ENCODE peak calls at places on chromosome 12, in eight cellular contexts. Q is nephron progenitor cell, G is tibial artery, O is endothelial cell, Z is heart left ventricle, L is fibroblast of the aortic adventitia, V is sigmoid colon, B is uterus. A is an unnamed sample.

GRCh38 chr12:64603183-64603841 is 7.0 kb upstream of the RASSF3 start:
- DNase-seq in O (no peak), Q (no peak), Z (no peak), V (no peak), L (no peak), G (no peak), B (no peak), A (no peak)

GRCh38 chr12:97711392-97711791 is 248.8 kb downstream of the RMST start:
- DNase-seq in V (no peak), B (no peak), L (no peak), G (no peak), Z (no peak), Q (no peak), O (no peak), A (no peak)

GRCh38 chr12:91327136-91327535 is 144.5 kb upstream of the DCN start:
- DNase-seq in B (no peak), G (no peak), V (no peak), O (no peak), Z (no peak), Q (no peak), L (peak; percentile 44), A (no peak)

GRCh38 chr12:45232771-45233372 is 17.0 kb downstream of the ANO6 start:
- DNase-seq in V (peak; percentile 73), Q (no peak), G (peak; percentile 52), L (peak; percentile 96), Z (no peak), O (no peak), B (peak; percentile 69), A (no peak)

GRCh38 chr12:125249932-125250331 is 184.7 kb downstream of the AACS start:
- DNase-seq in L (no peak), G (no peak), O (no peak), V (no peak), Z (no peak), Q (no peak), B (no peak), A (no peak)

GRCh38 chr12:50477241-50477832 is 27.4 kb upstream of the DIP2B start:
- DNase-seq in B (no peak), L (no peak), Q (no peak), G (no peak), Z (no peak), O (no peak), V (no peak), A (no peak)

GRCh38 chr12:19925881-19926665 is 442.3 kb upstream of the PDE3A start:
- DNase-seq in Q (no peak), Z (no peak), L (no peak), O (no peak), G (no peak), B (no peak), V (no peak), A (no peak)

GRCh38 chr12:124549629-124550028 is 17.8 kb downstream of the NCOR2 start:
- DNase-seq in Q (no peak), Z (no peak), O (no peak), G (no peak), B (no peak), L (no peak), V (no peak), A (no peak)

GRCh38 chr12:64450711-64451486 is 1.0 kb upstream of the TBK1 start:
- DNase-seq in L (peak; percentile 27), O (peak; percentile 5), Z (no peak), B (no peak), G (no peak), V (no peak), Q (no peak), A (no peak)

GRCh38 chr12:132103542-132104308 is 40.4 kb downstream of the DDX51 start:
- DNase-seq in B (no peak), V (peak; percentile 40), L (no peak), Z (no peak), O (no peak), Q (no peak), G (no peak), A (no peak)

GRCh38 chr12:24996820-24997219 is 47.9 kb upstream of the BCAT1 start:
- DNase-seq in Z (no peak), O (no peak), V (no peak), G (no peak), Q (no peak), B (no peak), L (no peak), A (no peak)

GRCh38 chr12:105455250-105455649 is 124.8 kb downstream of the C12orf75 start:
- DNase-seq in G (no peak), Q (no peak), Z (no peak), L (no peak), B (no peak), O (no peak), V (no peak), A (no peak)

GRCh38 chr12:68154768-68155167 is 4.8 kb downstream of the IFNG start:
- DNase-seq in L (no peak), V (no peak), B (no peak), G (no peak), Z (no peak), O (no peak), Q (no peak), A (no peak)

GRCh38 chr12:65536876-65537661 is 258.6 kb downstream of the MSRB3 start:
- DNase-seq in Z (no peak), L (peak; percentile 100), V (peak; percentile 81), O (no peak), B (peak; percentile 61), Q (no peak), G (peak; percentile 32), A (peak; percentile 96)

DNA sequence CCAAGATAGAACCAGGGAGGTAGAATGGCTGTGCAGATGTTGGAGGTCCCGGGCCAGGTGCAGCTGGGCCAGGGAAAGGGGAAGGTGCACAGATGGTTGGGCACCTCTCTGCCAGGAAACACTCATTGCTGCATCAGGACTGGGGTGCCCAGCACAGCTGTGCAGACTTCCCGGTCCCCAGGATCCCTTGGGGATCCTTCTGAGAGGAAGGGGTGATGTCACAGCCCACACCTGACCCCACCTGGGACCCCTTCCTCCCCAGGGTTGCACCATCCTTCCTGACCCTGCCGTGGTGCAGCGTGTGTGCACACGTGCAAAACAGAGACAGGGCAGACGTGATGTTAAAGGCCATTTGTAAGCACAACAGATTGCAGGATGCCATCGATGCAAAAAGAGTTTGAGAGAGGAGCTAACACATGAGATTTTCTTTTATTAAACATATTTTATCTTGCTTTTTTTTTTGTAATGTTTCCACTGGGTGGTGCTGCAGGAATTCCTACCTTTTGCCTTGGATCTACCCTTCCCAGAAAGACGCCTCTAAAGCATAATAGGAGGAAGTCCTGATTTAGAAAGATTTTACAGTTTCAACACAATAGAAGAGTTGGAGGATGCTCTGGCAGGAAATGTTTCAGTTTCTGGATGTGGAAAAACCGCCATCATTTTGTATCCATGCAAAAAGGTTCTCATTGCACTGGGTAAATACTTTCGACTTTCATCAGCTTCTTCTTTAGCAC is 14.8 kb downstream of the ELK3 start:
- DNase-seq in Q (no peak), Z (no peak), O (no peak), V (no peak), G (no peak), B (no peak), L (peak; percentile 70), A (no peak)
- TF ChIP-seq CTCF in Q (no peak), Z (no peak), O (no peak), V (no peak), G (no peak), B (peak; percentile 35), L (no peak), A (no peak)

DNA sequence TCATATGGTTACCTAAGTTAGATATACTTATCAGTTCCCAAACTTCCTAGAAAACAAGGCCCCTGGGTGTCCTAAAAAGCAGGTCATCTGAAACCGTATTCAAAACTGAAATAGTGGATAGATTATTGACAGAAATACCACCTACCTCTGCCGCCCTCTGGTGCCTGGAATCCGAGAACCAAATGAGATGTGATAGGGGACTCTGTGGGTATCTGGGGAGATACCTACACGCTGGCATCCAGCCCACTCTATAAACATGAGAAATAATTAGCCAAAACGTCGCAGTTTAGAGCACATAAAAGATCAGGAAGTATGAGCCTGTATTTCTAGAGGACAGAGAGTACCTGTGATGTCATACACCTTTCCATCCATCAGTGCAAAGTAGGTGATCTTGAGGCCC is 4.4 kb downstream of the ORMDL2 start:
- DNase-seq in L (no peak), G (no peak), Z (no peak), V (no peak), B (no peak), O (peak; percentile 23), Q (no peak), A (no peak)
- TF ChIP-seq CTCF in L (no peak), G (no peak), Z (no peak), V (peak; percentile 1), B (no peak), O (no peak), Q (no peak), A (peak; percentile 20)

GRCh38 chr12:57846577-57847319 is at the start of gene CTDSP2:
- DNase-seq in G (peak; percentile 100), O (peak; percentile 98), L (peak; percentile 99), B (peak; percentile 100), Z (peak; percentile 100), V (peak; percentile 100), Q (peak; percentile 100), A (peak; percentile 98)

GRCh38 chr12:57845478-57846284 is 848 bp downstream of the CTDSP2 start:
- DNase-seq in G (peak; percentile 68), Q (peak; percentile 79), L (peak; percentile 42), V (peak; percentile 84), O (peak; percentile 68), B (peak; percentile 71), Z (peak; percentile 90), A (no peak)

GRCh38 chr12:57842342-57843294 is 3.9 kb downstream of the CTDSP2 start:
- DNase-seq in G (no peak), B (no peak), Q (peak; percentile 49), O (no peak), Z (no peak), L (no peak), V (no peak), A (no peak)

GRCh38 chr12:57846285-57846576 is 298 bp downstream of the CTDSP2 start:
- DNase-seq in Q (no peak), B (no peak), L (no peak), V (no peak), G (no peak), Z (no peak), O (no peak), A (no peak)

DNA sequence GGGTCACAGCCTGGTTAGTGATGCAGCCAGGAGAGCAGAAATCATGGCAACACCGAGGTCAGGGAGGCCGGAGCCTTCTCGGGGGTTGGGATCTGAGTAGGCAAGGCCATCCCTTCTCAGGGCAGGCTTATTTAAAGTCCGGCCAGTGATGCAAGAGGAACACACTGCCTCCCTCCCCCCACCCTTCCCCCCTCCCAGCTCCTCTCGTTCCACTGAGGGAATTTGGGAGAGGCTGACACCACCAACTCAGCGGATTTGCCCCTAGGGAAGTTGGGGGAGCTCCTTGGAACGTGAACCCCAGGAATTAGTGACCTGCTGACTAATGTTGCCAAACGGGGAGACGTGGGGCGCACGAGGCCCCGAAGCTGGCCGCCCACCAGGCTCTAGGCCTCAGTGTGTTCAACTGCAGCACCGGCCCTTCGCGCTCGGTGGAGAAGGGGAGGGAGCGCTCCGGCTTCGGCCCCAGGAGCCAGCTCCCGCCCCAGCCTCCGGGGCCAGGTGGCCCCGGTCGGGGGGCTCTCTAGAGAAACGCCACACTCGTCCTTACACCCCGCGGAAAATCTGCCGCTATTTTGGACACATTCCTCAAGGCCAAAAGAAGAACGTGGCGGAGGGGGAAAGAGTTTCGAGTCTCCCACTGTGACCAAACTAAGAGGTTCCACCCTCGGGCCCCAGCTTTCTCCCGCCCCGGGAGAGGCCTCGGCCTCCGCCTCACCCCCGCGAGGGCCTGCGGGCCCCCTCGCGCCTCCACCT is 1.6 kb downstream of the CTDSP2 start:
- DNase-seq in G (peak; percentile 92), L (peak; percentile 93), O (peak; percentile 37), V (peak; percentile 92), Q (peak; percentile 62), Z (peak; percentile 77), B (peak; percentile 86), A (peak; percentile 86)
- TF ChIP-seq CTCF in G (no peak), L (no peak), O (no peak), V (no peak), Q (no peak), Z (no peak), B (no peak), A (no peak)

GRCh38 chr12:122500685-122501488 is at the start of gene ZCCHC8:
- DNase-seq in B (peak; percentile 97), V (peak; percentile 98), O (peak; percentile 94), Z (peak; percentile 97), L (peak; percentile 97), Q (peak; percentile 94), G (peak; percentile 97), A (peak; percentile 95)
- TF ChIP-seq CTCF in B (peak; percentile 53), V (no peak), O (no peak), Z (no peak), L (peak; percentile 11), Q (no peak), G (peak; percentile 43), A (no peak)

A was measured in AG09319.